ENCODE peak calls at places on chromosomes 6 and 20, in ten cellular contexts. L is amygdala; U is astrocyte of the spinal cord; X is sciatic nerve; B is endothelial cell; O is mucosa of gallbladder; J is activated CD8-positive, alpha-beta memory T cell treated with anti-CD3 and anti-CD28 coated beads, Interleukin-2, amount 50 U/mL, for 4 hours; G is transverse colon; Z is stimulated activated naive CD8-positive, alpha-beta T cell treated with anti-CD3 and anti-CD28 coated beads, Interleukin-15, Interleukin-2, amounts not matched to agents 100 U/mL and 50 U/mL, for 24 hours; C is activated CD4-positive, alpha-beta T cell treated with anti-CD3 and anti-CD28 coated beads, Interleukin-2, amount 50 U/mL, for 48 hours. V is an unnamed sample.

GRCh38 chr20:33169176-33169794 is 1.3 kb downstream of the BPIFA2 start:
- DNase-seq in L (no peak), U (no peak), X (no peak), B (no peak), O (no peak), J (no peak), G (no peak), Z (peak; percentile 48), C (peak; percentile 57), V (peak; percentile 59)

GRCh38 chr20:40468759-40469158 is 220.3 kb downstream of the MAFB start:
- DNase-seq in L (no peak), U (no peak), X (no peak), B (no peak), O (no peak), J (no peak), G (no peak), Z (no peak), C (no peak), V (no peak)

GRCh38 chr6:90362273-90362672 is 65.6 kb upstream of the BACH2 start:
- DNase-seq in L (no peak), U (peak; percentile 78), X (no peak), B (no peak), O (no peak), J (no peak), G (no peak), Z (no peak), C (no peak), V (peak; percentile 26)

GRCh38 chr6:43361269-43361668 is 8.2 kb downstream of the ZNF318 start:
- DNase-seq in L (no peak), U (no peak), X (no peak), B (no peak), O (no peak), J (no peak), G (no peak), Z (no peak), C (no peak), V (no peak)

GRCh38 chr20:46618316-46619110 is 32.7 kb downstream of the SLC13A3 start:
- DNase-seq in L (no peak), U (no peak), X (no peak), B (no peak), O (no peak), J (no peak), G (no peak), Z (no peak), C (no peak), V (no peak)

GRCh38 chr6:126261792-126262421 is 78.0 kb upstream of the CENPW start:
- DNase-seq in L (no peak), U (no peak), X (no peak), B (no peak), O (no peak), J (no peak), G (no peak), Z (no peak), C (no peak), V (no peak)

GRCh38 chr20:46984391-46984790 is 89.7 kb downstream of the EYA2 start:
- DNase-seq in L (no peak), U (no peak), X (peak; percentile 50), B (no peak), O (no peak), J (no peak), G (no peak), Z (no peak), C (no peak), V (no peak)

GRCh38 chr6:44263357-44264100 is 1.8 kb downstream of the NFKBIE start:
- DNase-seq in L (no peak), U (no peak), X (no peak), B (no peak), O (no peak), J (no peak), G (peak; percentile 33), Z (peak; percentile 55), C (no peak), V (no peak)

GRCh38 chr20:59830107-59831023 is 103.1 kb downstream of the SYCP2 start:
- DNase-seq in L (no peak), U (no peak), X (no peak), B (no peak), O (no peak), J (no peak), G (no peak), Z (no peak), C (no peak), V (no peak)

GRCh38 chr6:129744201-129744879 is 34.4 kb upstream of the ARHGAP18 start:
- DNase-seq in L (no peak), U (peak; percentile 91), X (no peak), B (no peak), O (no peak), J (no peak), G (no peak), Z (no peak), C (no peak), V (no peak)

GRCh38 chr20:32968833-32969241 is 35.4 kb downstream of the SUN5 start:
- DNase-seq in L (no peak), U (no peak), X (peak; percentile 45), B (no peak), O (peak; percentile 7), J (no peak), G (no peak), Z (peak; percentile 44), C (peak; percentile 46), V (no peak)

GRCh38 chr6:51930602-51931001 is 156.8 kb downstream of the PKHD1 start:
- DNase-seq in L (no peak), U (no peak), X (no peak), B (no peak), O (no peak), J (no peak), G (no peak), Z (no peak), C (no peak), V (no peak)

GRCh38 chr20:11687546-11688292 is 230.0 kb upstream of the BTBD3 start:
- DNase-seq in L (no peak), U (no peak), X (no peak), B (no peak), O (peak; percentile 12), J (no peak), G (no peak), Z (no peak), C (no peak), V (no peak)

GRCh38 chr6:120122401-120122800 is 772.8 kb upstream of the MAN1A1 start:
- DNase-seq in L (no peak), U (no peak), X (no peak), B (no peak), O (no peak), J (no peak), G (no peak), Z (no peak), C (no peak), V (no peak)

GRCh38 chr6:82330171-82330804 is 33.3 kb upstream of the TPBG start:
- DNase-seq in L (no peak), U (no peak), X (no peak), B (no peak), O (no peak), J (no peak), G (no peak), Z (no peak), C (no peak), V (no peak)

GRCh38 chr6:30399390-30400058 is 54.6 kb downstream of the RPP21 start:
- DNase-seq in L (no peak), U (no peak), X (no peak), B (no peak), O (no peak), J (no peak), G (no peak), Z (no peak), C (no peak), V (no peak)

GRCh38 chr6:156729248-156729647 is 47.9 kb upstream of the ARID1B start:
- DNase-seq in L (no peak), U (peak; percentile 60), X (no peak), B (no peak), O (no peak), J (no peak), G (no peak), Z (no peak), C (no peak), V (no peak)

GRCh38 chr6:105780146-105780860 is 305.8 kb upstream of the PRDM1 start:
- DNase-seq in L (no peak), U (peak; percentile 19), X (no peak), B (no peak), O (no peak), J (no peak), G (no peak), Z (no peak), C (no peak), V (no peak)

GRCh38 chr6:33566182-33567084 is 13.6 kb downstream of the BAK1 start:
- DNase-seq in L (no peak), U (no peak), X (no peak), B (no peak), O (no peak), J (no peak), G (no peak), Z (no peak), C (no peak), V (peak; percentile 13)

GRCh38 chr6:49776444-49776843 is 10.6 kb downstream of the PGK2 start:
- DNase-seq in L (no peak), U (no peak), X (no peak), B (no peak), O (no peak), J (no peak), G (no peak), Z (no peak), C (no peak), V (no peak)

GRCh38 chr6:136525586-136526195 is 24.5 kb downstream of the MAP7 start:
- DNase-seq in L (no peak), U (no peak), X (no peak), B (no peak), O (no peak), J (no peak), G (no peak), Z (no peak), C (no peak), V (peak; percentile 46)

GRCh38 chr6:150925655-150925928 is 60.1 kb downstream of the MTHFD1L start:
- DNase-seq in L (no peak), U (no peak), X (no peak), B (no peak), O (no peak), J (no peak), G (no peak), Z (no peak), C (no peak), V (no peak)

GRCh38 chr6:56724455-56724854 is 81.8 kb upstream of the DST start:
- DNase-seq in L (no peak), U (peak; percentile 59), X (no peak), B (no peak), O (no peak), J (no peak), G (no peak), Z (no peak), C (no peak), V (no peak)

GRCh38 chr6:154951400-154952200 is 43.5 kb upstream of the TIAM2 start:
- DNase-seq in L (no peak), U (no peak), X (no peak), B (no peak), O (no peak), J (no peak), G (no peak), Z (no peak), C (no peak), V (peak; percentile 33)

GRCh38 chr6:163398796-163399195 is 15.7 kb upstream of the QKI start:
- DNase-seq in L (no peak), U (no peak), X (peak; percentile 76), B (no peak), O (peak; percentile 50), J (no peak), G (peak; percentile 45), Z (no peak), C (no peak), V (no peak)

GRCh38 chr6:52502306-52503029 is 74.4 kb downstream of the TRAM2 start:
- DNase-seq in L (no peak), U (no peak), X (no peak), B (no peak), O (no peak), J (no peak), G (no peak), Z (no peak), C (no peak), V (no peak)

GRCh38 chr20:48308882-48309281 is 518.9 kb downstream of the PREX1 start:
- DNase-seq in L (no peak), U (no peak), X (no peak), B (no peak), O (no peak), J (no peak), G (no peak), Z (no peak), C (no peak), V (no peak)

GRCh38 chr6:90393232-90393884 is 96.7 kb upstream of the BACH2 start:
- DNase-seq in L (no peak), U (peak; percentile 72), X (peak; percentile 74), B (peak; percentile 73), O (peak; percentile 58), J (peak; percentile 74), G (peak; percentile 57), Z (peak; percentile 82), C (peak; percentile 74), V (peak; percentile 44)

V was measured in K562.